ENCODE peak calls at places on chromosomes 4 and X, in four cellular contexts. O is progenitor cell of endocrine pancreas, J is HTR-8/SVneo, G is NCI-H1105. Z is an unnamed sample.

GRCh38 chr4:150133605-150134004 is 55.4 kb downstream of the DCLK2 start:
- DNase-seq in J (no peak), G (no peak), O (no peak), Z (no peak)

GRCh38 chr4:20017035-20017434 is 234.7 kb upstream of the SLIT2 start:
- DNase-seq in O (no peak), J (peak; percentile 11), G (no peak), Z (no peak)

GRCh38 chr4:118920247-118920646 is 31.6 kb downstream of the SYNPO2 start:
- DNase-seq in G (no peak), J (no peak), O (no peak), Z (no peak)

GRCh38 chr4:40550900-40551546 is 78.6 kb downstream of the RBM47 start:
- DNase-seq in G (no peak), J (no peak), O (no peak), Z (no peak)

GRCh38 chr4:57191523-57192034 is 81.4 kb upstream of the IGFBP7 start:
- DNase-seq in J (no peak), G (no peak), O (no peak), Z (peak; percentile 4)

GRCh38 chr4:163167333-163167626 is 590 bp upstream of the NAF1 start:
- DNase-seq in G (no peak), O (no peak), J (no peak), Z (no peak)

GRCh38 chr4:151553874-151554273 is 144.9 kb downstream of the FHIP1A start:
- DNase-seq in J (no peak), O (no peak), G (no peak), Z (no peak)

GRCh38 chr4:140837742-140838141 is 81.6 kb upstream of the TBC1D9 start:
- DNase-seq in O (no peak), J (no peak), G (no peak), Z (no peak)

GRCh38 chr4:187782425-187782824 is 213.1 kb upstream of the ZFP42 start:
- DNase-seq in G (no peak), J (no peak), O (no peak), Z (no peak)

GRCh38 chrX:12245650-12246645 is 107.7 kb downstream of the FRMPD4 start:
- DNase-seq in O (no peak), J (no peak), G (no peak), Z (peak; percentile 29)

GRCh38 chrX:38232287-38232686 is 11.6 kb upstream of the SRPX start:
- DNase-seq in G (no peak), J (no peak), O (no peak), Z (no peak)

GRCh38 chrX:45771560-45772340 is 571.1 kb upstream of the DIPK2B start:
- DNase-seq in J (no peak), O (no peak), G (no peak), Z (no peak)

GRCh38 chr4:84691170-84691691 is 108.3 kb downstream of the CDS1 start:
- DNase-seq in O (no peak), J (peak; percentile 53), G (no peak), Z (peak; percentile 52)